ENCODE peak calls at places on chromosomes 11 and 22, in six cellular contexts. V is GM12878, J is GM12891, H is HepG2, D is K562, E is H1. O is an unnamed sample.

GRCh38 chr11:106456651-106457050 is 379.2 kb downstream of the AASDHPPT start:
- DNase-seq in V (no peak), J (no peak), H (no peak), D (no peak), E (no peak), O (no peak)

GRCh38 chr11:42338056-42338455 is 878.6 kb upstream of the LRRC4C start:
- DNase-seq in V (no peak), J (no peak), H (no peak), D (no peak), E (no peak), O (no peak)

GRCh38 chr11:81070948-81071347 is 1630.1 kb upstream of the TENM4 start:
- DNase-seq in V (peak), J (peak), H (no peak), D (no peak), E (no peak), O (no peak)

GRCh38 chr11:64888761-64889511 is 10.5 kb upstream of the EHD1 start:
- DNase-seq in V (no peak), J (no peak), H (peak), D (peak), E (no peak), O (no peak)

GRCh38 chr11:130816941-130817607 is 99.2 kb downstream of the SNX19 start:
- DNase-seq in V (no peak), J (no peak), H (no peak), D (no peak), E (no peak), O (no peak)

GRCh38 chr11:9887492-9887891 is 223.6 kb downstream of the SWAP70 start:
- DNase-seq in V (no peak), J (no peak), H (no peak), D (no peak), E (no peak), O (no peak)

GRCh38 chr22:31431950-31432349 is 32.5 kb downstream of the DRG1 start:
- DNase-seq in V (no peak), J (no peak), H (peak), D (no peak), E (no peak), O (no peak)

GRCh38 chr11:119419246-119419645 is 3.7 kb downstream of the THY1 start:
- DNase-seq in V (no peak), J (no peak), H (no peak), D (no peak), E (no peak), O (no peak)

GRCh38 chr11:8360086-8360828 is 96.6 kb upstream of the LMO1 start:
- DNase-seq in V (no peak), J (no peak), H (peak), D (no peak), E (no peak), O (no peak)

GRCh38 chr11:62508336-62509058 is 38.1 kb downstream of the AHNAK start:
- DNase-seq in V (no peak), J (no peak), H (peak), D (peak), E (peak), O (no peak)

GRCh38 chr11:9091044-9091936 is at the start of gene SCUBE2:
- DNase-seq in V (no peak), J (peak), H (no peak), D (no peak), E (peak), O (peak)

GRCh38 chr11:94224078-94224477 is 80.3 kb upstream of the IZUMO1R start:
- DNase-seq in V (no peak), J (no peak), H (no peak), D (no peak), E (no peak), O (no peak)

GRCh38 chr11:71251761-71252433 is 480 bp downstream of the SHANK2 start:
- DNase-seq in V (no peak), J (peak), H (no peak), D (no peak), E (peak), O (no peak)

GRCh38 chr11:114618139-114618538 is 22.6 kb upstream of the NXPE4 start:
- DNase-seq in V (no peak), J (no peak), H (no peak), D (no peak), E (no peak), O (no peak)

GRCh38 chr22:20591660-20592310 is 84.4 kb downstream of the MED15 start:
- DNase-seq in V (no peak), J (no peak), H (peak), D (peak), E (peak), O (no peak)

GRCh38 chr11:75593337-75593915 is 31.4 kb downstream of the SERPINH1 start:
- DNase-seq in V (no peak), J (no peak), H (peak), D (no peak), E (no peak), O (no peak)

GRCh38 chr11:14499178-14499559 is 442 bp downstream of the COPB1 start:
- DNase-seq in V (no peak), J (no peak), H (peak), D (peak), E (no peak), O (no peak)

GRCh38 chr11:103395612-103396011 is 286.4 kb downstream of the DYNC2H1 start:
- DNase-seq in V (no peak), J (no peak), H (peak), D (no peak), E (no peak), O (no peak)

GRCh38 chr11:11701070-11701469 is 79.3 kb upstream of the GALNT18 start:
- DNase-seq in V (no peak), J (no peak), H (no peak), D (no peak), E (no peak), O (no peak)

GRCh38 chr11:84870486-84870885 is 756.7 kb downstream of the DLG2 start:
- DNase-seq in V (no peak), J (no peak), H (no peak), D (no peak), E (no peak), O (no peak)

GRCh38 chr11:69545976-69546617 is 64.6 kb downstream of the LINC01488 start:
- DNase-seq in V (no peak), J (no peak), H (no peak), D (peak), E (no peak), O (no peak)

GRCh38 chr22:29190915-29191314 is 14.8 kb upstream of the EMID1 start:
- DNase-seq in V (no peak), J (no peak), H (no peak), D (no peak), E (no peak), O (no peak)

GRCh38 chr11:134119094-134119493 is 50.2 kb downstream of the JAM3 start:
- DNase-seq in V (no peak), J (no peak), H (no peak), D (no peak), E (no peak), O (no peak)

GRCh38 chr11:108880510-108880909 is 215.6 kb downstream of the DDX10 start:
- DNase-seq in V (no peak), J (no peak), H (no peak), D (no peak), E (no peak), O (no peak)

GRCh38 chr11:16924826-16925494 is 89.3 kb downstream of the PLEKHA7 start:
- DNase-seq in V (no peak), J (peak), H (peak), D (no peak), E (peak), O (no peak)

GRCh38 chr22:27193636-27194035 is 536.2 kb downstream of the MIAT start:
- DNase-seq in V (no peak), J (no peak), H (no peak), D (no peak), E (no peak), O (no peak)

GRCh38 chr11:65491614-65492386 is 7.0 kb upstream of the MALAT1 start:
- DNase-seq in V (no peak), J (no peak), H (no peak), D (no peak), E (peak), O (no peak)

GRCh38 chr11:19802773-19803293 is 90.2 kb downstream of the NAV2 start:
- DNase-seq in V (no peak), J (no peak), H (no peak), D (no peak), E (no peak), O (no peak)

GRCh38 chr11:131674051-131674755 is 303.8 kb downstream of the NTM start:
- DNase-seq in V (no peak), J (peak), H (peak), D (peak), E (peak), O (peak)

GRCh38 chr11:118437736-118438125 is 1.4 kb downstream of the KMT2A start:
- DNase-seq in V (no peak), J (no peak), H (peak), D (peak), E (peak), O (no peak)

GRCh38 chr11:10622957-10623787 is 54.7 kb upstream of the LYVE1 start:
- DNase-seq in V (no peak), J (no peak), H (no peak), D (no peak), E (peak), O (no peak)

GRCh38 chr11:99739464-99740089 is 718.8 kb downstream of the CNTN5 start:
- DNase-seq in V (no peak), J (peak), H (peak), D (peak), E (no peak), O (peak)

GRCh38 chr22:29907753-29908515 is 25.0 kb downstream of the MTMR3 start:
- DNase-seq in V (no peak), J (no peak), H (peak), D (peak), E (no peak), O (no peak)

GRCh38 chr11:100682247-100682969 is 4.7 kb upstream of the ARHGAP42 start:
- DNase-seq in V (no peak), J (no peak), H (no peak), D (no peak), E (no peak), O (no peak)

GRCh38 chr11:76823481-76824028 is 37.2 kb upstream of the ACER3 start:
- DNase-seq in V (no peak), J (no peak), H (peak), D (peak), E (peak), O (no peak)
- TF ChIP-seq POLR2AphosphoS5 in V (no peak), J (no peak), H (no peak), D (no peak), E (no peak), O (no peak)

GRCh38 chr22:45911601-45912271 is 65.2 kb downstream of the WNT7B start:
- DNase-seq in V (no peak), J (no peak), H (peak), D (no peak), E (no peak), O (no peak)
- TF ChIP-seq TAF1 in V (no peak), J (no peak), H (no peak), D (no peak), E (no peak), O (no peak)

DNA sequence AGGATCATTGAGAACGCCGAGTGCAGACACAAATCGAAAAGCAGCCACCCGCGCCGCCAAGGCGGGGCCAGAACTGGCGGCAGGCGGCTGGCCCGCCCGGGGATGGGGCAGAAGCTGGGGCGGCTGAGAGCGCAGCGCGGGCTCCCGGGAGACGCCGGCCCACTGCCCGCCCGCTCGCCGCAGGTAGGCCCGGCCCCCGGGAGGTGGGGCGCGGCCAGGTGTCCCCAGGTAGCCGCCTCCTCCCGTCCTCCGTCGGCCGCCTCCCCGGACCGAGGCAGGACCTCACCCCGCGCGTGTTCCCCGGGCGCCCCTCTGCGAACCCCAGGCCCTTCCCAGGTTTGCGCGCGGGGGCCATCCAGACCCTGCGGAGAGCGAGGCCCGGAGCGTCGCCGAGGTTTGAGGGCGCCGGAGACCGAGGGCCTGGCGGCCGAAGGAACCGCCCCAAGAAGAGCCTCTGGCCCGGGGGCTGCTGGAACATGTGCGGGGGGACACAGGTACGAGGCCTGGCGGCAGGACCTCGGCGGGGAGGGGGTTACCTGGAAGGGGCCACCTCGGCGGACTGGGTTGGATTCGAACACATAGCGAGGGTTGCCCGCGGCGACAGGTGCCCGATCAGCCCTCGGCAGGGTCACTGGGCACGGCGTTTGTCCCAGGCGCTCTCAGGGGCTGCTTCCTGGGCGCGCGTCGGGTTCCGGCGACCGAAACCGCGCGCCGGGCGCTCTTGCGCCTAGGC is at the start of gene PRRG4:
- DNase-seq in V (no peak), J (peak), H (no peak), D (no peak), E (peak), O (peak)
- TF ChIP-seq POLR2A in V (peak), J (no peak), H (peak), D (no peak), E (no peak), O (peak)

GRCh38 chr11:46120711-46121327 is 435 bp downstream of the PHF21A start:
- DNase-seq in V (no peak), J (no peak), H (peak), D (peak), E (peak), O (no peak)

GRCh38 chr11:46119053-46119351 is 2.3 kb downstream of the PHF21A start:
- DNase-seq in V (no peak), J (no peak), H (no peak), D (no peak), E (no peak), O (no peak)

GRCh38 chr11:46120361-46120710 is 918 bp downstream of the PHF21A start:
- DNase-seq in V (no peak), J (no peak), H (no peak), D (peak), E (no peak), O (no peak)

GRCh38 chr11:46117842-46118241 is 3.4 kb downstream of the PHF21A start:
- DNase-seq in V (no peak), J (no peak), H (no peak), D (no peak), E (no peak), O (no peak)

GRCh38 chr11:46119352-46120216 is 1.7 kb downstream of the PHF21A start:
- DNase-seq in V (no peak), J (no peak), H (peak), D (peak), E (no peak), O (no peak)
- TF ChIP-seq POLR2AphosphoS5 in V (no peak), J (no peak), H (peak), D (no peak), E (no peak), O (no peak)

GRCh38 chr11:33515347-33515746 is 185.3 kb downstream of the C11orf91 start:
- DNase-seq in V (no peak), J (no peak), H (no peak), D (no peak), E (no peak), O (no peak)
- TF ChIP-seq TAF1 in V (no peak), J (no peak), H (no peak), D (no peak), E (no peak), O (no peak)

GRCh38 chr22:49966716-49967332 is 6.3 kb downstream of the PIM3 start:
- DNase-seq in V (no peak), J (no peak), H (peak), D (no peak), E (peak), O (no peak)
- TF ChIP-seq POLR2A in V (no peak), J (no peak), H (peak), D (no peak), E (no peak), O (no peak)